ENCODE peak calls at places on chromosomes 2 and 18, in seven cellular contexts. K, M, F, Q, H, V and I are unnamed samples. For H3K4me1, the result is how much of the 10 kb centered on the place peaks cover.

GRCh38 chr2:7190587-7191320 is 273.5 kb downstream of the RNF144A start:
- DNase-seq in V (no peak), Q (no peak), H (no peak), K (no peak), M (no peak), F (no peak), I (no peak)

GRCh38 chr2:195532628-195533271 is 124.3 kb upstream of the SLC39A10 start:
- DNase-seq in V (no peak), F (no peak), Q (no peak), H (no peak), M (peak), K (no peak), I (no peak)

GRCh38 chr2:149049142-149049541 is 10.6 kb downstream of the LYPD6B start:
- DNase-seq in H (no peak), F (no peak), Q (no peak), M (no peak), V (no peak), K (no peak), I (no peak)

GRCh38 chr2:78261454-78261853 is 739.3 kb upstream of the LRRTM4 start:
- DNase-seq in K (no peak), V (no peak), Q (no peak), H (no peak), F (no peak), M (no peak), I (no peak)

GRCh38 chr2:133390151-133390550 is 178.1 kb downstream of the NCKAP5 start:
- DNase-seq in Q (no peak), K (no peak), V (no peak), H (no peak), M (no peak), F (peak), I (no peak)

GRCh38 chr2:30772021-30772705 is 35.1 kb downstream of the CAPN13 start:
- DNase-seq in K (no peak), H (no peak), M (no peak), V (no peak), F (no peak), Q (no peak), I (no peak)

GRCh38 chr2:222307978-222308479 is 9.2 kb upstream of the PAX3 start:
- DNase-seq in K (no peak), Q (no peak), V (no peak), F (no peak), H (no peak), M (no peak), I (no peak)

GRCh38 chr2:236969075-236969474 is 116.6 kb upstream of the COPS8 start:
- DNase-seq in K (no peak), M (peak), H (no peak), V (no peak), F (no peak), Q (no peak), I (no peak)

GRCh38 chr2:24970483-24971299 is 1.1 kb downstream of the DNAJC27 start:
- DNase-seq in M (peak), H (peak), Q (no peak), K (no peak), F (no peak), V (no peak), I (no peak)

GRCh38 chr2:178514664-178515063 is 34.4 kb downstream of the PLEKHA3 start:
- DNase-seq in Q (no peak), H (no peak), K (no peak), F (no peak), V (no peak), M (no peak), I (no peak)

GRCh38 chr2:28691774-28692281 is 59.8 kb upstream of the PPP1CB start:
- DNase-seq in V (no peak), M (no peak), K (no peak), Q (no peak), F (no peak), H (no peak), I (no peak)

GRCh38 chr2:167524786-167525185 is 636.5 kb downstream of the XIRP2 start:
- DNase-seq in F (no peak), K (no peak), Q (no peak), V (no peak), H (no peak), M (no peak), I (no peak)

GRCh38 chr2:163552758-163553157 is 183.1 kb downstream of the FIGN start:
- DNase-seq in M (no peak), H (no peak), K (no peak), F (no peak), V (no peak), Q (no peak), I (no peak)

GRCh38 chr2:46411245-46411641 is 68.1 kb upstream of the TMEM247 start:
- DNase-seq in V (no peak), M (no peak), H (no peak), Q (no peak), F (no peak), K (no peak), I (no peak)

GRCh38 chr2:177015526-177015925 is 197.1 kb upstream of the HNRNPA3 start:
- DNase-seq in H (no peak), F (no peak), V (no peak), M (no peak), Q (no peak), K (no peak), I (no peak)

GRCh38 chr2:67564626-67565025 is 167.5 kb downstream of the ETAA1 start:
- DNase-seq in K (no peak), H (no peak), Q (no peak), M (no peak), V (no peak), F (no peak), I (no peak)

GRCh38 chr2:226850024-226850423 is 14.2 kb downstream of the RHBDD1 start:
- DNase-seq in M (no peak), H (no peak), K (no peak), F (no peak), V (no peak), Q (no peak), I (no peak)

GRCh38 chr2:42057159-42057901 is 9.5 kb downstream of the PKDCC start:
- DNase-seq in K (no peak), V (no peak), H (no peak), F (no peak), M (no peak), Q (no peak), I (no peak)

GRCh38 chr2:17877811-17878221 is 651 bp upstream of the KCNS3 start:
- DNase-seq in H (peak), F (no peak), Q (no peak), K (no peak), M (no peak), V (no peak), I (no peak)

GRCh38 chr2:204550738-204551137 is 5.5 kb downstream of the PARD3B start:
- DNase-seq in M (no peak), Q (no peak), K (no peak), H (no peak), F (no peak), V (no peak), I (no peak)

GRCh38 chr2:227568852-227569169 is 29.9 kb upstream of the SCYGR2 start:
- DNase-seq in H (no peak), V (no peak), K (no peak), F (no peak), Q (no peak), M (no peak), I (no peak)

GRCh38 chr2:75246441-75247167 is 47.3 kb upstream of the TACR1 start:
- DNase-seq in Q (no peak), F (no peak), K (no peak), H (no peak), V (no peak), M (no peak), I (no peak)

GRCh38 chr2:152466925-152467676 is 132.1 kb downstream of the FMNL2 start:
- DNase-seq in M (no peak), V (no peak), K (no peak), F (peak), H (peak), Q (no peak), I (no peak)

GRCh38 chr18:58345064-58345463 is 283.8 kb downstream of the ALPK2 start:
- DNase-seq in K (no peak), V (no peak), F (no peak), H (no peak), Q (no peak), M (no peak), I (no peak)

GRCh38 chr2:223954401-223954800 is 2.9 kb upstream of the MRPL44 start:
- DNase-seq in M (no peak), V (no peak), H (no peak), F (no peak), K (no peak), Q (no peak), I (no peak)

GRCh38 chr18:48713302-48713701 is 174.5 kb downstream of the CTIF start:
- DNase-seq in M (no peak), H (peak), V (no peak), K (no peak), Q (no peak), F (no peak), I (no peak)

GRCh38 chr18:52237551-52237950 is 102.4 kb upstream of the DCC start:
- DNase-seq in K (no peak), M (no peak), V (no peak), H (no peak), Q (no peak), F (no peak), I (no peak)

GRCh38 chr2:81853331-81853730 is 1548.8 kb upstream of the LRRTM1 start:
- DNase-seq in V (no peak), F (no peak), M (no peak), H (no peak), K (no peak), Q (no peak), I (no peak)

GRCh38 chr18:61333271-61333745 is at the start of gene CDH20:
- DNase-seq in H (no peak), V (no peak), M (no peak), K (no peak), F (no peak), Q (no peak), I (no peak)

GRCh38 chr18:47184419-47185050 is 8.4 kb upstream of the IER3IP1 start:
- DNase-seq in M (peak), K (no peak), V (no peak), F (no peak), H (peak), Q (no peak), I (no peak)

GRCh38 chr2:36392854-36393253 is 37.3 kb downstream of the CRIM1 start:
- DNase-seq in K (no peak), H (no peak), M (no peak), V (no peak), Q (no peak), F (no peak), I (no peak)

GRCh38 chr2:6723865-6724571 is 141.7 kb downstream of the CMPK2 start:
- DNase-seq in K (no peak), F (no peak), V (no peak), H (no peak), M (no peak), Q (no peak), I (no peak)

GRCh38 chr2:30502310-30502709 is 55.3 kb downstream of the LCLAT1 start:
- DNase-seq in Q (no peak), F (no peak), M (no peak), V (no peak), H (no peak), K (no peak), I (no peak)

GRCh38 chr2:10001551-10001950 is 41.8 kb upstream of the KLF11 start:
- DNase-seq in V (no peak), H (no peak), K (no peak), Q (no peak), M (no peak), F (no peak), I (no peak)

GRCh38 chr2:21633531-21634310 is 510.0 kb downstream of the TDRD15 start:
- DNase-seq in F (no peak), K (no peak), Q (no peak), M (no peak), H (no peak), V (no peak), I (no peak)

GRCh38 chr2:231687133-231687852 is 21.0 kb upstream of the PTMA start:
- DNase-seq in H (no peak), M (peak), Q (no peak), V (peak), F (no peak), K (peak), I (peak)

GRCh38 chr18:6885992-6886823 is 156.7 kb downstream of the ARHGAP28 start:
- DNase-seq in V (no peak), Q (peak), F (no peak), K (no peak), H (peak), M (peak), I (no peak)

GRCh38 chr2:211114826-211115450 is 558.5 kb downstream of the CPS1 start:
- DNase-seq in K (no peak), Q (no peak), M (no peak), F (no peak), V (no peak), H (no peak), I (no peak)

DNA sequence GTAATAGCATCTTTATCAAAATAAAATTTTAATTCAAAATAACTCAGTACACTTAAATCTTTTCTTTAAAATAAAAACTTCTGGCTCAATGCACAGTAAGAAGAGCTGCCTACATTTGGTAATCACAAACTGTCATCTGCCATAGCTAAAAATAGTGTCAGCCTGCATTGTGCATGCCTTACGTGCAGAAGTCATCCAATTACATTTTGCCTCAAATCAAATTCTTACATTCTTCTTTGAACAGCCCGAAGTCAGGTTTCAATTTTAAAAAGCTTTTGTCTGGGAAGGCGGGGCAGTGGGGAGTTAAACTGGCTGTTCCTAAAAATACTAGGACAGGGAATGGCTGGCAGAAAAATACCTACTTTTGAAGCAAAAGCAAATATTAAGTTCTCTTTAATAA is 51.1 kb downstream of the RTN4 start:
- DNase-seq in M (no peak), H (no peak), V (no peak), F (no peak), Q (no peak), K (no peak), I (no peak)
- H3K27ac ChIP-seq in M (no peak), H (no peak), V (no peak), F (no peak), Q (peak), K (peak), I (no peak)

DNA sequence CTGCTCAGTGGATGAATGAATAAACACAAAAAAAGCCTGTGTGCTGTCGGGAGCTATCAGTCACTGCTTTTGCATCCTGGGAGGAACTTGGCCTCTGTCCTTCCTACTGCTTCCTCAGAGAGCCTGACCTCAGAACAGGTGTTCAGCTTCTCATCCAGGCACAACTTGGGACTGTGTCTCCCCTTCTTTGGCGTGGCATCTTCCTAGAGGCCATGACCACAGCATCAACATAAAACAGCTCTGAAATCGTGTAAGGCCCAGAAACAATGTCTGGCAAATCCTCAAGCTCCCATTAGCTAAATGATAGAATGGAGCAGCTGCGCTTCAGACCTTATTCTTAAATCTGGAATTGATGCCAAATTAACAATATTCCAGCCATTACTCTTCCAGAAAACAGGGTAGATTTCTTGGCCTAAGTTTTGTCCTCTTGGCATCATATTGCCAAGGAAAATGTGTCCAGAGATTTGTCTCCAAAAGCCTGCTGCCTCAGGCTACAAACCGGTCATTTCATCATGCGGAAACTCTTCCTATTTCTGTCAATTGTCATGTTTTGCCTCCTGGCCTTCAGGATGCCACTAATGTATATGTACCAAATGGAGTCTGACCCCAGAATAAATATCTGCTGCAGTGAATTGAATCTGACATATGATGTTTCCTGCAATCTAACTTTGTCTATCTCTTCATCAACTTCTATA is 53.2 kb upstream of the RAB27B start:
- DNase-seq in Q (no peak), V (no peak), H (no peak), F (no peak), M (no peak), K (no peak), I (no peak)
- H3K4me1 ChIP-seq in Q (under half), V (under half), H (under half), F (under half), M (under half), K (under half), I (under half)

DNA sequence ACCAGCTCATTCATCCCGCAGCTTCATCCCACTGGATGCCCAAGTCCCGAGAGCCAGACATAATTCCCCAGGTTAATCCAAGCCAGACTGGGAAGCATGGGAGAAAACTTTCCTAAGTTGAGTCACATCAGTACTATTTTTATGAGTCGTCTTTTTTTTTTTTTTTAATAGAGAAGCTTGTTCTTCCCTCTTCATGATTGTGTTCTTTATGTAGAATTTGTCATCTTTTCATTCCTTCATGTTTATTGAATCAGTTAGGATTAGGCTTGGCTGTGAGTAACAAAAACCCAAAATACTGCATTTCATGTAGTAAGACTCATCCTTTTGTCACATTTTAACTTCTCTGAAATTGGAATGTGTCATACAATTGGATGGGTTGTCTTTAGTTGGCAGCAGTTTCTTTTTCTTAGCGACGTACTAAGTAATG is 59.1 kb downstream of the SERTAD2 start:
- DNase-seq in K (no peak), H (no peak), M (no peak), V (no peak), Q (no peak), F (no peak), I (no peak)
- H3K27ac ChIP-seq in K (peak), H (no peak), M (no peak), V (no peak), Q (no peak), F (no peak), I (no peak)

GRCh38 chr2:234363011-234363487 is 133.8 kb downstream of the ARL4C start:
- DNase-seq in F (no peak), Q (peak), V (no peak), H (no peak), M (peak), K (no peak), I (no peak)
- H3K4me1 ChIP-seq in F (under half), Q (half or more), V (under half), H (under half), M (under half), K (under half), I (under half)